ENCODE peak calls at places on chromosomes 11 and 22, in ten cellular contexts. P is activated T-helper 1 cell treated with Interleukin-2 at 50 U/mL for 16 hours, L is colonic mucosa, I is AML-193, W is HFF-Myc, C is Calu3, H is H54, G is T-helper 2 cell, K is T follicular helper cell, U is CD14-positive monocyte. N is an unnamed sample.

GRCh38 chr11:125941606-125942275 is 4.1 kb upstream of the VSIG10L2 start:
- DNase-seq in K (peak), G (peak), U (no peak), I (no peak), P (no peak), C (peak), H (peak), L (peak), W (no peak), N (no peak)

GRCh38 chr22:17007852-17008731 is at the start of gene GAB4:
- DNase-seq in G (no peak), I (no peak), U (no peak), K (no peak), W (no peak), C (no peak), L (no peak), H (no peak), P (no peak), N (no peak)

GRCh38 chr11:124928942-124929663 is 6.7 kb downstream of the HEPACAM start:
- DNase-seq in I (no peak), K (no peak), U (no peak), G (no peak), L (no peak), H (no peak), W (no peak), P (no peak), C (no peak), N (no peak)

GRCh38 chr22:19974935-19975706 is 33.5 kb upstream of the TXNRD2 start:
- DNase-seq in G (no peak), W (no peak), U (no peak), K (no peak), H (peak), C (no peak), L (no peak), P (no peak), I (peak), N (no peak)

GRCh38 chr11:120215634-120216033 is 4.8 kb downstream of the OAF start:
- DNase-seq in P (no peak), C (no peak), K (no peak), H (peak), W (no peak), L (no peak), G (no peak), I (no peak), U (no peak), N (no peak)

GRCh38 chr11:70432580-70432979 is 34.3 kb downstream of the CTTN start:
- DNase-seq in H (no peak), K (no peak), U (no peak), P (no peak), L (no peak), C (no peak), W (no peak), I (no peak), G (no peak), N (no peak)

GRCh38 chr11:118152020-118152551 is 537 bp downstream of the SCN4B start:
- DNase-seq in L (no peak), P (no peak), G (no peak), I (no peak), W (no peak), U (no peak), H (no peak), C (no peak), K (no peak), N (no peak)

GRCh38 chr11:40401132-40401853 is 1058.2 kb downstream of the LRRC4C start:
- DNase-seq in W (no peak), G (no peak), C (no peak), I (no peak), K (no peak), P (no peak), L (no peak), H (no peak), U (no peak), N (no peak)